ENCODE peak calls at places on chromosomes 7 and 10, in seven cellular contexts. P is GM12878, F is HCT116, B is SK-N-SH, R is HepG2, S is H1, T is K562. H is an unnamed sample.

GRCh38 chr10:91374054-91374453 is 36.1 kb upstream of the HECTD2 start:
- DNase-seq in S (no peak), F (no peak), P (no peak), T (no peak), B (no peak), R (no peak), H (no peak)

GRCh38 chr10:132107211-132107946 is 41.6 kb downstream of the JAKMIP3 start:
- DNase-seq in B (no peak), R (no peak), S (peak), F (no peak), P (no peak), T (no peak), H (no peak)

GRCh38 chr7:140923358-140924006 is 1.2 kb downstream of the BRAF start:
- DNase-seq in P (no peak), R (no peak), B (peak), T (peak), S (no peak), F (no peak), H (peak)

GRCh38 chr10:123241391-123242141 is 87.4 kb downstream of the BUB3 start:
- DNase-seq in S (no peak), F (no peak), T (no peak), P (no peak), B (no peak), R (peak), H (no peak)

GRCh38 chr10:112562803-112563663 is 116.0 kb downstream of the VTI1A start:
- DNase-seq in B (no peak), R (peak), T (no peak), F (no peak), S (no peak), P (no peak), H (no peak)

GRCh38 chr7:87543623-87544022 is 57.1 kb downstream of the ABCB1 start:
- DNase-seq in R (no peak), P (no peak), B (no peak), F (no peak), T (no peak), S (no peak), H (no peak)

GRCh38 chr10:11150255-11150731 is 132.6 kb downstream of the CELF2 start:
- DNase-seq in P (no peak), S (no peak), R (no peak), F (no peak), T (no peak), B (no peak), H (no peak)

GRCh38 chr7:6530626-6531491 is 20.4 kb downstream of the GRID2IP start:
- DNase-seq in B (peak), T (peak), S (peak), P (no peak), R (no peak), F (no peak), H (no peak)

GRCh38 chr10:12513775-12514663 is 164.7 kb downstream of the CAMK1D start:
- DNase-seq in P (no peak), F (no peak), T (no peak), R (no peak), S (peak), B (peak), H (no peak)

GRCh38 chr7:45878457-45879144 is 5.7 kb upstream of the CCDC201 start:
- DNase-seq in P (no peak), B (no peak), S (no peak), R (no peak), T (no peak), F (no peak), H (no peak)

GRCh38 chr7:71705217-71705616 is 573.3 kb downstream of the GALNT17 start:
- DNase-seq in B (no peak), S (no peak), F (no peak), T (no peak), R (no peak), P (no peak), H (no peak)

GRCh38 chr7:81327468-81327867 is 408.6 kb upstream of the SEMA3C start:
- DNase-seq in B (no peak), P (no peak), T (no peak), R (no peak), F (no peak), S (no peak), H (no peak)

GRCh38 chr7:30797294-30798040 is 26.2 kb downstream of the MINDY4 start:
- DNase-seq in R (no peak), F (no peak), P (no peak), S (peak), B (no peak), T (no peak), H (no peak)

GRCh38 chr7:55467047-55467593 is 102.0 kb downstream of the LANCL2 start:
- DNase-seq in S (no peak), T (no peak), F (no peak), R (peak), P (no peak), B (peak), H (no peak)

GRCh38 chr10:132326925-132327324 is 5.1 kb upstream of the LRRC27 start:
- DNase-seq in B (no peak), T (no peak), R (no peak), F (no peak), P (no peak), S (no peak), H (no peak)

GRCh38 chr7:85529831-85530230 is 343.0 kb upstream of the SEMA3D start:
- DNase-seq in R (no peak), F (no peak), P (no peak), T (no peak), B (no peak), S (no peak), H (no peak)

GRCh38 chr10:108783897-108784296 is 1139.4 kb downstream of the XPNPEP1 start:
- DNase-seq in R (peak), T (peak), P (peak), B (peak), S (peak), F (peak), H (peak)

GRCh38 chr7:28958235-28958945 is at the start of gene TRIL:
- DNase-seq in F (no peak), S (peak), T (no peak), B (peak), R (no peak), P (no peak), H (peak)

DNA sequence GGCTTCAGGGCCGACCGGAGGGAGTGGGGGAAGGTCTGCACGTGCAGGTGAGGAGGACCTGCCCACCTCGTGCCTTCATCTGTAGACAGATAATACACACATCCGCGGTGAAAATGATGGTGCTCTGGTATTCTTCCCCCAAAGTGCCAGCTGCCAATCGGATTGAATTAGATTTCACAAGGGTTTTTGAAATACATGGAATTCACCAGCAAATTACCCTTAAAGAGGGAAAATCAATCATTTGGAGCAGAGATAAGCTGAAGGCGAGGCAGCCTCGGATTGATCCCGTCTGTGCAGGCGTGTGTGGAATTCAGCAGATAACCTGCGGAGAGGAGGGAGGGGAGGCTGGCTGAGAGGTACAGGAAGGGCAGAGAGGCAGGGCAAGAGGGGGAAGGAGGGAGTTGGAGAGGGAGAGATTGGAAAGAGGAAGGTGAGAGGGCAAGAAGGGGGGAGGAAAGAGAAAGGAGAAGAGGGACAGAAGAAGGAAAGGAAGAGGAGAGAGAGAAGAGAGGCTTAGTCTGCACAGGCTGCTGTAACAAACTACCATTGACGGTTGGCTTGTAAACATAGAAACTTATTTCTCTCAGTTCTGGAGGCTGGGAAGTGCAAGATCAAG is 84.2 kb downstream of the C10orf105 start:
- DNase-seq in B (no peak), P (no peak), R (no peak), S (no peak), F (no peak), T (peak), H (no peak)
- TF ChIP-seq JUND in B (no peak), P (no peak), R (no peak), S (no peak), F (no peak), T (no peak), H (no peak)

GRCh38 chr10:25604591-25604990 is 329.4 kb upstream of the MYO3A start:
- DNase-seq in B (no peak), T (no peak), R (no peak), S (no peak), F (no peak), P (no peak), H (peak)
- TF ChIP-seq JUND in B (no peak), T (no peak), R (no peak), S (no peak), F (no peak), P (no peak), H (no peak)

GRCh38 chr7:102395620-102395957 is 574 bp upstream of the PRKRIP1 start:
- DNase-seq in T (no peak), P (no peak), S (no peak), R (no peak), F (no peak), B (no peak), H (no peak)
- TF ChIP-seq JUND in T (no peak), P (no peak), S (no peak), R (no peak), F (no peak), B (no peak), H (no peak)

GRCh38 chr7:50306491-50307367 is 2.2 kb downstream of the IKZF1 start:
- DNase-seq in F (no peak), R (no peak), S (no peak), T (no peak), P (no peak), B (no peak), H (no peak)

GRCh38 chr7:50304158-50304910 is at the start of gene IKZF1:
- DNase-seq in F (no peak), S (peak), R (no peak), B (peak), T (peak), P (no peak), H (no peak)

GRCh38 chr7:50305697-50306300 is 1.3 kb downstream of the IKZF1 start:
- DNase-seq in S (no peak), P (no peak), F (no peak), R (no peak), T (no peak), B (no peak), H (no peak)

GRCh38 chr7:50303894-50304157 is 690 bp upstream of the IKZF1 start:
- DNase-seq in S (no peak), F (no peak), B (peak), T (peak), R (no peak), P (no peak), H (no peak)

GRCh38 chr7:50304911-50305621 is 550 bp downstream of the IKZF1 start:
- DNase-seq in S (no peak), T (no peak), B (peak), P (no peak), F (no peak), R (no peak), H (no peak)
- TF ChIP-seq JUND in S (no peak), T (no peak), B (no peak), P (no peak), F (no peak), R (no peak), H (no peak)

GRCh38 chr10:31395695-31396094 is 76.7 kb downstream of the ZEB1 start:
- DNase-seq in F (no peak), T (no peak), P (no peak), R (no peak), B (no peak), S (no peak), H (no peak)
- TF ChIP-seq JUND in F (no peak), T (no peak), P (no peak), R (no peak), B (no peak), S (no peak), H (no peak)

GRCh38 chr7:75955293-75955938 is 39.0 kb downstream of the TMEM120A start:
- DNase-seq in S (no peak), P (no peak), F (no peak), T (no peak), B (no peak), R (no peak), H (no peak)
- TF ChIP-seq JUND in S (no peak), P (no peak), F (no peak), T (no peak), B (no peak), R (no peak), H (no peak)

DNA sequence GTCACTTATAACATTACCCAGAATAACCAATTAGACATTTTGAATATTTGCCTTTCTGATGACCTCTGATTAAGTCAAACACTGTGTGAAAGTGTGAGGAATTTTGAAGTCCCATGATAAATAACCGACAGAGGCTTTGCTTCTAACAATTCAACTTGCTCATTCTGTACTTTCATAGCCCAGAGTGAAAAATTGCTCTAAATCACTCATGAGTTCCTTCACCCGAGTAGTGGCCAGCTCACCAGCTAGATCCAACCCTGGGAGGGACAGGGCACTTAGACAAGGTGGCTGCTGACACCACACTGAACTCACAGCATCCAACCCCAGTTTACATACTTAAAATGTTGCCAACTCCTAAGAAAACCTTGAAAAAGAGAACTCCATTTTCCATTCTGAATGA is 80.1 kb upstream of the LYZL1 start:
- DNase-seq in T (no peak), P (no peak), F (no peak), R (no peak), S (no peak), B (no peak), H (no peak)
- TF ChIP-seq JUND in T (no peak), P (no peak), F (no peak), R (no peak), S (no peak), B (no peak), H (no peak)

DNA sequence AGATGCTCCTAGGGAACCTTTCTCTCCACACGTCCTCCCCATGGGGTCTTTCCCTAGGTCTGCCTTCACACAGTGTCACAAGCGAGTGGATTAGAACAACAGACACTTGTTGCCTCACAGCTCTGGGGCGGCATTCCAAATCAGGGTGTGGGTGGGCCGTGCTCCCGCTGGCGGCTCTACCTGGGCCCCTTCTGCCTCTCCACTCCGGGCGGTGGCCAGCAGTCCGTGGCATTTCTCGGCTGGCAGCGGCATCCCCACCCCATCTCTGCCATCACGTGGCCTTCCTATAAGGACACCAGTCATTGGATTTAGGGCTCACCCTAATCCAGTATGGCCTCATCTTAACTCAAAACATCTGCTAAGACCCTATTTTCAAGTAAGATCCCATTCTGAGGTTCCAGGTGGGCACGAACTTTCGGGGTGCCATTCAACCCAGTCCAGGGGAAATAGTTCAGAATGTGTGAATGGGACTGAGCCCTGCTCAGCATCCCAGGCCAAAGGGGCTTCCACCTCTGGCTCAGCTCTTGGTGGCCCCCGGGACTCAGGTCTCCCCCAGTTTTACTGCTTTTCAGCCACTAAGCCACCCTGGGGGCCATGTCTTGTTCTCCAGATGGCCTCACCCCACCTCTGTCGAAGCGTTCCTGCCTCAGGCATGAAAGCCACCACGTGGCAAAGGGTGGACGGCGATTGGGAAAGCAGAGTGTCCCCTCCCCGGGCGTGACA is 349.9 kb downstream of the GLRX3 start:
- DNase-seq in R (no peak), B (no peak), S (no peak), F (no peak), T (no peak), P (no peak), H (no peak)
- TF ChIP-seq JUND in R (no peak), B (no peak), S (no peak), F (no peak), T (no peak), P (no peak), H (no peak)

GRCh38 chr10:49113741-49114141 is 1.6 kb downstream of the VSTM4 start:
- DNase-seq in R (no peak), S (peak), T (no peak), F (no peak), P (no peak), B (no peak), H (no peak)

GRCh38 chr10:49111320-49111698 is 4.0 kb downstream of the VSTM4 start:
- DNase-seq in R (no peak), F (no peak), S (no peak), B (no peak), T (no peak), P (no peak), H (no peak)

GRCh38 chr10:49112098-49112497 is 3.2 kb downstream of the VSTM4 start:
- DNase-seq in P (no peak), S (peak), B (no peak), T (no peak), R (no peak), F (no peak), H (no peak)

GRCh38 chr10:49114718-49115014 is 656 bp downstream of the VSTM4 start:
- DNase-seq in P (no peak), B (no peak), T (no peak), R (no peak), F (no peak), S (no peak), H (no peak)

GRCh38 chr10:49112851-49113250 is 2.5 kb downstream of the VSTM4 start:
- DNase-seq in F (no peak), S (peak), B (no peak), P (no peak), T (no peak), R (no peak), H (no peak)
- TF ChIP-seq JUND in F (no peak), S (no peak), B (no peak), P (no peak), T (no peak), R (no peak), H (no peak)

GRCh38 chr10:79017882-79018550 is 50.8 kb upstream of the ZMIZ1 start:
- DNase-seq in P (no peak), F (no peak), T (no peak), R (no peak), S (no peak), B (no peak), H (no peak)

GRCh38 chr10:79019441-79019840 is 49.3 kb upstream of the ZMIZ1 start:
- DNase-seq in T (no peak), P (no peak), B (no peak), F (no peak), S (no peak), R (no peak), H (no peak)

GRCh38 chr10:79019961-79020491 is 48.7 kb upstream of the ZMIZ1 start:
- DNase-seq in F (no peak), P (no peak), T (peak), R (peak), B (no peak), S (no peak), H (no peak)

GRCh38 chr10:79020605-79021004 is 48.2 kb upstream of the ZMIZ1 start:
- DNase-seq in P (no peak), S (no peak), T (no peak), B (no peak), F (no peak), R (no peak), H (no peak)

DNA sequence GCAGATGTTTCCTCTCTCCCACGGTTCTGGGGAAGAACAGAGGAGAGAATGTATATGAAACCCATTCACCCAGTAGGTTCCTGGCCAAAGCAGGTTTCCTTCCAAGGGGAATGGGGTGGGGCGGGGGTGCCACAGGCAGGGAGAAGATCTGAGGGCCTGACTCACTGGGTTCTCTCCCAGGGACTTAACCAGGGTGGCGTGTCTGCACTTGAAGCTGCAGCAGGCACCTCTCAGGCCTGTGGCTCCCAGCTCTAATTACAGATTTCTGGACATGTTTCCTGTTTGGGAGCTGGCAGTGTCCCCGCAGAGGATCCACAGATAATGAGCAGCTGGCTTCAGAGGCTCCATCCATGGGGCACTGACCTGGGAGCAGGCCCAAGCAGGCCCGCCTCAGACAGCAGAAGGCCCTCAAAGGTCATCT is 50.2 kb upstream of the ZMIZ1 start:
- DNase-seq in F (no peak), R (no peak), S (no peak), P (no peak), B (peak), T (no peak), H (no peak)
- TF ChIP-seq JUND in F (no peak), R (no peak), S (no peak), P (no peak), B (no peak), T (no peak), H (no peak)